ENCODE peak calls at places on chromosomes 5 and 9, in four cellular contexts. L is DMS53, J is psoas muscle, K is NCI-H1092 treated with DMSO at 0.1 percent for 48 hours. B is an unnamed sample.
A peak's percentile ranks its signal among the peaks of the same experiment; 100 is the strongest.

GRCh38 chr5:154712518-154713437 is 42.4 kb upstream of the LARP1 start:
- DNase-seq in L (peak; percentile 90), J (no peak), K (peak; percentile 44), B (no peak)

GRCh38 chr5:144142030-144142825 is 28.2 kb downstream of the YIPF5 start:
- DNase-seq in K (peak; percentile 32), J (no peak), L (peak; percentile 75), B (no peak)

GRCh38 chr5:137470111-137470920 is 28.8 kb downstream of the SPOCK1 start:
- DNase-seq in J (peak; percentile 71), K (no peak), L (no peak), B (no peak)

GRCh38 chr9:38414040-38414723 is 10.1 kb downstream of the IGFBPL1 start:
- DNase-seq in J (no peak), L (no peak), K (no peak), B (peak; percentile 50)

GRCh38 chr9:116647515-116647809 is 39.6 kb upstream of the TRIM32 start:
- DNase-seq in L (no peak), J (peak; percentile 63), K (no peak), B (no peak)

GRCh38 chr9:100575765-100576368 is 2.0 kb upstream of the CAVIN4 start:
- DNase-seq in K (no peak), J (no peak), L (no peak), B (no peak)

GRCh38 chr9:98287383-98287782 is 31.9 kb upstream of the TBC1D2 start:
- DNase-seq in J (no peak), K (no peak), L (peak; percentile 10), B (no peak)

GRCh38 chr9:136791466-136792276 is 527 bp downstream of the TMEM141 start:
- DNase-seq in J (peak; percentile 50), K (no peak), L (peak; percentile 94), B (no peak)

GRCh38 chr5:177089146-177089545 is 2.4 kb downstream of the FGFR4 start:
- DNase-seq in J (peak; percentile 54), L (no peak), K (no peak), B (no peak)

GRCh38 chr5:180590543-180591248 is 603 bp downstream of the SCGB3A1 start:
- DNase-seq in J (no peak), L (no peak), K (no peak), B (no peak)

GRCh38 chr5:106601605-106602004 is 1069.1 kb downstream of the EFNA5 start:
- DNase-seq in L (no peak), J (no peak), K (no peak), B (no peak)

GRCh38 chr9:133226219-133227171 is 17.4 kb upstream of the OBP2B start:
- DNase-seq in L (no peak), J (no peak), K (no peak), B (no peak)

GRCh38 chr5:95393279-95393678 is 2.1 kb downstream of the FAM81B start:
- DNase-seq in L (peak; percentile 43), J (no peak), K (no peak), B (no peak)

GRCh38 chr9:20382460-20383071 is 239.7 kb downstream of the MLLT3 start:
- DNase-seq in K (peak; percentile 12), J (no peak), L (peak; percentile 34), B (no peak)

GRCh38 chr5:158422653-158423505 is 563.9 kb upstream of the CLINT1 start:
- DNase-seq in K (no peak), L (no peak), J (peak; percentile 15), B (no peak)

GRCh38 chr9:137607141-137607857 is 1.8 kb downstream of the ARRDC1 start:
- DNase-seq in L (peak; percentile 42), K (no peak), J (no peak), B (no peak)

GRCh38 chr9:6567140-6567591 is 78.4 kb downstream of the GLDC start:
- DNase-seq in J (no peak), L (no peak), K (no peak), B (no peak)

GRCh38 chr9:13603916-13604315 is 324.4 kb upstream of the MPDZ start:
- DNase-seq in K (no peak), L (no peak), J (no peak), B (no peak)

B was measured in cerebellar nuclear complex.